ENCODE peak calls at places on chromosomes 6 and 20, in four cellular contexts. U, E, L and Y are unnamed samples.

GRCh38 chr6:36793913-36794703 is 45.1 kb downstream of the CPNE5 start:
- DNase-seq in U (no peak), L (no peak), E (no peak), Y (no peak)

GRCh38 chr6:15026832-15027231 is 219.0 kb upstream of the JARID2 start:
- DNase-seq in U (peak), L (no peak), E (no peak), Y (peak)

GRCh38 chr6:27388293-27389197 is at the start of gene ZNF391:
- DNase-seq in L (peak), E (peak), U (peak), Y (peak)

GRCh38 chr6:28643017-28643740 is 117.5 kb downstream of the GPX5 start:
- DNase-seq in E (peak), L (no peak), U (peak), Y (peak)

GRCh38 chr20:6892729-6893128 is 125.2 kb downstream of the BMP2 start:
- DNase-seq in U (no peak), E (no peak), L (no peak), Y (no peak)

GRCh38 chr20:24309596-24309995 is 159.8 kb upstream of the SYNDIG1 start:
- DNase-seq in E (peak), U (peak), L (no peak), Y (no peak)

GRCh38 chr6:73929421-73929820 is 233.4 kb downstream of the CD109 start:
- DNase-seq in U (peak), L (no peak), E (peak), Y (peak)

GRCh38 chr6:90000864-90001731 is 106.8 kb downstream of the GJA10 start:
- DNase-seq in E (peak), L (no peak), U (peak), Y (peak)

GRCh38 chr20:63381781-63382431 is 20.8 kb upstream of the CHRNA4 start:
- DNase-seq in L (peak), U (no peak), E (no peak), Y (peak)

GRCh38 chr6:105167987-105168386 is 11.8 kb downstream of the POPDC3 start:
- DNase-seq in E (no peak), L (no peak), U (no peak), Y (no peak)

GRCh38 chr6:16804007-16804303 is 42.7 kb upstream of the ATXN1 start:
- DNase-seq in U (no peak), L (no peak), E (no peak), Y (no peak)

GRCh38 chr6:17361013-17361412 is 32.4 kb upstream of the CAP2 start:
- DNase-seq in L (no peak), E (no peak), U (no peak), Y (peak)

GRCh38 chr6:168060521-168060931 is 18.5 kb downstream of the FRMD1 start:
- DNase-seq in E (peak), U (peak), L (no peak), Y (peak)

GRCh38 chr6:23137596-23137995 is 568.2 kb downstream of the HDGFL1 start:
- DNase-seq in E (no peak), U (no peak), L (no peak), Y (no peak)